ENCODE peak calls at places on chromosomes 16 and 17, in six cellular contexts. J is NCI-H1105 treated with DMSO at 0.1 percent for 48 hours; P is astrocyte of the spinal cord; R is NK-92 treated with Interleukin-12 subunit alpha and Interleukin-12 subunit beta, amount 100 ng/mL, for 24 hours; N is T-helper 1 cell; E is GM19239. X is an unnamed sample.

GRCh38 chr17:64377769-64378282 is 12.8 kb downstream of the PECAM1 start:
- DNase-seq in J (no peak), P (peak; percentile 47), R (no peak), N (no peak), E (no peak), X (no peak)

GRCh38 chr17:62887437-62887836 is 78.6 kb upstream of the TANC2 start:
- DNase-seq in J (no peak), P (no peak), R (no peak), N (no peak), E (no peak), X (no peak)

GRCh38 chr16:24610421-24610765 is 71.0 kb downstream of the RBBP6 start:
- DNase-seq in J (peak; percentile 23), P (peak; percentile 32), R (no peak), N (no peak), E (no peak), X (peak; percentile 65)

GRCh38 chr17:17446666-17447155 is 30.1 kb upstream of the MED9 start:
- DNase-seq in J (no peak), P (no peak), R (no peak), N (no peak), E (no peak), X (no peak)

GRCh38 chr16:83312846-83313245 is 494.9 kb upstream of the HSBP1 start:
- DNase-seq in J (no peak), P (no peak), R (no peak), N (no peak), E (no peak), X (no peak)

GRCh38 chr17:78040561-78041400 is 82.3 kb downstream of the TNRC6C start:
- DNase-seq in J (peak; percentile 86), P (peak; percentile 59), R (no peak), N (peak; percentile 29), E (no peak), X (peak; percentile 84)

GRCh38 chr17:76793775-76794174 is 55.9 kb downstream of the MFSD11 start:
- DNase-seq in J (no peak), P (peak; percentile 25), R (no peak), N (no peak), E (no peak), X (peak; percentile 29)

GRCh38 chr17:59680314-59680713 is 26.9 kb downstream of the PTRH2 start:
- DNase-seq in J (no peak), P (no peak), R (no peak), N (no peak), E (no peak), X (no peak)

GRCh38 chr17:29292071-29292991 is 1.6 kb downstream of the NUFIP2 start:
- DNase-seq in J (peak; percentile 20), P (peak; percentile 57), R (peak; percentile 75), N (peak; percentile 54), E (peak; percentile 23), X (peak; percentile 79)

GRCh38 chr16:70482624-70483023 is 28.2 kb downstream of the FCSK start:
- DNase-seq in J (no peak), P (no peak), R (no peak), N (no peak), E (no peak), X (no peak)

GRCh38 chr16:57041182-57042156 is 50.9 kb upstream of the CPNE2 start:
- DNase-seq in J (no peak), P (no peak), R (peak; percentile 80), N (peak; percentile 68), E (no peak), X (no peak)

GRCh38 chr17:38509008-38509771 is 80.9 kb downstream of the ARHGAP23 start:
- DNase-seq in J (no peak), P (peak; percentile 92), R (no peak), N (peak; percentile 45), E (peak; percentile 96), X (peak; percentile 91)

GRCh38 chr16:47565454-47565853 is 104.3 kb downstream of the PHKB start:
- DNase-seq in J (no peak), P (peak; percentile 52), R (no peak), N (no peak), E (no peak), X (peak; percentile 10)

GRCh38 chr17:58303981-58304734 is 23.4 kb upstream of the MPO start:
- DNase-seq in J (peak; percentile 60), P (peak; percentile 22), R (peak; percentile 8), N (no peak), E (peak; percentile 91), X (peak; percentile 41)

GRCh38 chr16:56866955-56867830 is 2.2 kb downstream of the SLC12A3 start:
- DNase-seq in J (peak; percentile 22), P (peak; percentile 63), R (no peak), N (no peak), E (no peak), X (peak; percentile 71)

GRCh38 chr16:53632526-53632925 is 71.1 kb downstream of the RPGRIP1L start:
- DNase-seq in J (no peak), P (no peak), R (no peak), N (no peak), E (no peak), X (peak; percentile 77)

GRCh38 chr16:82037666-82038065 is 2.6 kb downstream of the HSD17B2 start:
- DNase-seq in J (no peak), P (no peak), R (no peak), N (no peak), E (no peak), X (no peak)

GRCh38 chr16:67669499-67670101 is 3.0 kb downstream of the C16orf86 start:
- DNase-seq in J (no peak), P (no peak), R (no peak), N (no peak), E (no peak), X (no peak)

GRCh38 chr17:82871056-82871775 is 31.4 kb upstream of the ZNF750 start:
- DNase-seq in J (no peak), P (no peak), R (no peak), N (no peak), E (peak; percentile 81), X (no peak)

X was measured in astrocyte of the hippocampus.